ENCODE peak calls at places on chromosomes 5 and 9, in four cellular contexts. V, G, N and K are unnamed samples.
A peak's percentile ranks its signal among the peaks of the same experiment; 100 is the strongest.

GRCh38 chr9:13033959-13034695 is 245.4 kb downstream of the MPDZ start:
- DNase-seq in N (peak; percentile 68), G (peak; percentile 58), V (peak; percentile 67), K (peak; percentile 54)

GRCh38 chr5:147763791-147764525 is 18.6 kb downstream of the JAKMIP2 start:
- DNase-seq in V (no peak), G (no peak), N (no peak), K (no peak)

GRCh38 chr5:39016587-39017275 is 57.5 kb downstream of the RICTOR start:
- DNase-seq in V (no peak), N (no peak), G (no peak), K (no peak)

GRCh38 chr5:53031695-53032096 is 42.5 kb downstream of the ITGA2 start:
- DNase-seq in G (no peak), N (no peak), V (no peak), K (no peak)

GRCh38 chr9:88044200-88044599 is 69.9 kb upstream of the CDK20 start:
- DNase-seq in N (no peak), G (no peak), V (no peak), K (no peak)

GRCh38 chr5:140221697-140222223 is 46.8 kb downstream of the CYSTM1 start:
- DNase-seq in G (no peak), N (peak; percentile 53), V (no peak), K (no peak)

GRCh38 chr5:155530046-155530445 is 516.5 kb downstream of the KIF4B start:
- DNase-seq in V (no peak), G (no peak), N (no peak), K (no peak)

GRCh38 chr5:43547532-43547931 is 9.3 kb downstream of the PAIP1 start:
- DNase-seq in V (no peak), G (no peak), N (no peak), K (no peak)

GRCh38 chr9:18149457-18150011 is 324.4 kb upstream of the ADAMTSL1 start:
- DNase-seq in V (no peak), N (no peak), G (no peak), K (no peak)

GRCh38 chr9:12162101-12162500 is 531.1 kb upstream of the TYRP1 start:
- DNase-seq in V (no peak), N (no peak), G (no peak), K (no peak)

GRCh38 chr5:79850316-79850822 is 140.7 kb downstream of the MTX3 start:
- DNase-seq in V (no peak), G (no peak), N (no peak), K (no peak)

GRCh38 chr9:137411260-137411659 is 11.7 kb downstream of the EXD3 start:
- DNase-seq in V (no peak), N (no peak), G (no peak), K (no peak)

GRCh38 chr9:94656190-94656589 is 16.9 kb upstream of the FBP1 start:
- DNase-seq in N (peak; percentile 72), G (peak; percentile 52), V (no peak), K (no peak)

GRCh38 chr5:56496581-56497063 is 263.5 kb upstream of the ANKRD55 start:
- DNase-seq in N (no peak), G (no peak), V (no peak), K (no peak)

GRCh38 chr9:5393497-5393896 is 44.2 kb downstream of the PLGRKT start:
- DNase-seq in G (no peak), N (no peak), V (no peak), K (no peak)

GRCh38 chr5:5252106-5252505 is 112.0 kb downstream of the ADAMTS16 start:
- DNase-seq in V (no peak), G (no peak), N (no peak), K (no peak)

DNA sequence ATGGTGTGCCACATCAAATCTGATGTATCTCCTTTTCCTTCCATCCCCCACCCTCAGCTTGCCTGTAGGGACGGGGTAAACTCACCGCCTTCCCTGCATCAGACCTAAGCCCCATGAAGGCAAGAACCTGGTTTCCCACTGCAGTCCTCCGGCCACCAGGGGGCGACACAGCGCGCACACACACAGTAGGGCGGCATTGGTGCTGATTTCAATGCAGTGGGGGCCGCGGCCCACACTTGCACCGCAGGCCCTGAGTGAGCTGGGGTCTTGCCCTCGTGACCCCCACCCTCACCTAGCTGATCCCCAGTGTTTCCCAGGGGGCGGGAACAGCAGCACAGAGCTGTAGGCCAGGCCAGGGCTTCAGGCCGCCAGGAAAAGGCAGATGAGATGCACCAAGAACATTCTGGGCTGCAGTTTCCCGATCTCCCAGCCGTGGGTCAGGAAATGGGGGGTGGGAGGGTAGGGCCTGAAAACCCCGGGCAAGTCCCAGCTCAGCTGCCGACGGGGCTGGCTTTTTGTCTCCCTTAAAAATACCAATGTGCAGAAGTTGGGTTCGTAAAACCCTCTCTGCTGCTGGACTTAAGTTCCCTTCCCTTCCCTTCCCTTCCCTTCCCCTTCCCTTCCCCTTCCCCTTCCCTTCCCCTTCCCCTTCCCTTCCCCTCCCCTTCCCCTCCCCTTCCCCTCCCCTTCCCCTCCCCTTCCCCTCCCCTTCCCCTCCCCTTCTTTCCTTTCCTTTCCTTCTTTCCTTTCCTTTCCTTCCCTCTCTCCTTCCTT is 19.5 kb downstream of the FAM163B start:
- DNase-seq in N (no peak), G (no peak), V (no peak), K (no peak)
- TF ChIP-seq CTCF in N (peak; percentile 46), G (peak; percentile 52), V (peak; percentile 14), K (peak; percentile 46)

GRCh38 chr9:116594552-116594951 is 92.6 kb upstream of the TRIM32 start:
- DNase-seq in N (no peak), V (no peak), G (no peak), K (no peak)

GRCh38 chr9:116605060-116605459 is 82.0 kb upstream of the TRIM32 start:
- DNase-seq in G (no peak), N (no peak), V (no peak), K (no peak)

GRCh38 chr9:116596646-116597045 is 90.5 kb upstream of the TRIM32 start:
- DNase-seq in V (no peak), G (no peak), N (no peak), K (no peak)

GRCh38 chr9:116599342-116599884 is 87.7 kb upstream of the TRIM32 start:
- DNase-seq in V (no peak), G (no peak), N (no peak), K (no peak)
- TF ChIP-seq CTCF in V (no peak), G (no peak), N (no peak), K (peak; percentile 10)

GRCh38 chr5:33339413-33339812 is 101.4 kb upstream of the TARS1 start:
- DNase-seq in N (no peak), V (no peak), G (no peak), K (no peak)

GRCh38 chr5:33337621-33337960 is 103.2 kb upstream of the TARS1 start:
- DNase-seq in V (no peak), G (no peak), N (no peak), K (no peak)

GRCh38 chr5:33340195-33340594 is 100.6 kb upstream of the TARS1 start:
- DNase-seq in V (no peak), N (no peak), G (no peak), K (no peak)

GRCh38 chr5:33336911-33337620 is 103.7 kb upstream of the TARS1 start:
- DNase-seq in V (no peak), N (no peak), G (no peak), K (no peak)

GRCh38 chr5:33338336-33339110 is 102.2 kb upstream of the TARS1 start:
- DNase-seq in G (no peak), V (no peak), N (no peak), K (no peak)
- TF ChIP-seq CTCF in G (no peak), V (no peak), N (no peak), K (no peak)

GRCh38 chr5:45796959-45797553 is 100.9 kb upstream of the HCN1 start:
- DNase-seq in G (no peak), N (no peak), V (no peak), K (no peak)
- TF ChIP-seq CTCF in G (no peak), N (peak; percentile 47), V (no peak), K (peak; percentile 24)

GRCh38 chr5:123369371-123369968 is 53.7 kb downstream of the CEP120 start:
- DNase-seq in G (no peak), N (no peak), V (no peak), K (no peak)

GRCh38 chr5:123364443-123364842 is 58.8 kb downstream of the CEP120 start:
- DNase-seq in N (no peak), V (no peak), G (no peak), K (no peak)

GRCh38 chr5:123365163-123365562 is 58.0 kb downstream of the CEP120 start:
- DNase-seq in G (no peak), N (no peak), V (no peak), K (no peak)

GRCh38 chr5:123371575-123372179 is 51.5 kb downstream of the CEP120 start:
- DNase-seq in G (peak; percentile 36), N (no peak), V (peak; percentile 38), K (no peak)

GRCh38 chr5:123367739-123368138 is 55.5 kb downstream of the CEP120 start:
- DNase-seq in N (no peak), G (no peak), V (no peak), K (no peak)
- TF ChIP-seq CTCF in N (peak; percentile 26), G (no peak), V (no peak), K (peak; percentile 55)

GRCh38 chr5:128534729-128535128 is 3.3 kb downstream of the FBN2 start:
- DNase-seq in N (no peak), G (no peak), V (no peak), K (no peak)
- TF ChIP-seq CTCF in N (no peak), G (no peak), V (no peak), K (no peak)

DNA sequence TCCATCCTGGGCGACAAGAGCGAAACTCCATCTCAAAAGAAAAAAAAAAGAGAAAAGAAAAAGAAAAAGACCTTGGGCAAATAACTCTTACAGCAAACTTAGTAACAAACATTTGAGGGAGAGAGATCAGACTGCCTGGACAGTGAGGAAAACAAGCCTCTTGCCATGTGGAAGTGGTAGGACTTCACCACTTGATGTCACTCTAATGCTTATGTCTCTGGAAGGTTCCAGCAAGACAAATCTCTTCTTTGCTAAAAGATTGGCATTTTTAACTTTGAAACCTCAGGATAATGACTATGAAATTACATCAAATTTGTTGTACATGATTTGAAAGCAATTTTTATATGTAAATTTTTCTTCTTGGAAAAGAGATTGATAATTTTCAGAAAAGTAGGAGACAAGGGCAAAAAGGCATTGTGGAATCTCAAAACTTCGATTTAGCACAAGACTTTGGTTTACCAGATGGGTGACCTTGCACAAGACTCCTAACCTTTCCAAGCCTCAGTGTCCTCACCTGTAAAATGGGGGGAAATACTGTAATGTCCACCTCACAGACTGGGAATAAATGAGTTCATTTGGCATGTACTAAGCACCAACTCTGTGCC is 5.4 kb downstream of the ACTL7B start:
- DNase-seq in V (no peak), N (no peak), G (no peak), K (no peak)
- TF ChIP-seq CTCF in V (no peak), N (peak; percentile 42), G (no peak), K (no peak)

DNA sequence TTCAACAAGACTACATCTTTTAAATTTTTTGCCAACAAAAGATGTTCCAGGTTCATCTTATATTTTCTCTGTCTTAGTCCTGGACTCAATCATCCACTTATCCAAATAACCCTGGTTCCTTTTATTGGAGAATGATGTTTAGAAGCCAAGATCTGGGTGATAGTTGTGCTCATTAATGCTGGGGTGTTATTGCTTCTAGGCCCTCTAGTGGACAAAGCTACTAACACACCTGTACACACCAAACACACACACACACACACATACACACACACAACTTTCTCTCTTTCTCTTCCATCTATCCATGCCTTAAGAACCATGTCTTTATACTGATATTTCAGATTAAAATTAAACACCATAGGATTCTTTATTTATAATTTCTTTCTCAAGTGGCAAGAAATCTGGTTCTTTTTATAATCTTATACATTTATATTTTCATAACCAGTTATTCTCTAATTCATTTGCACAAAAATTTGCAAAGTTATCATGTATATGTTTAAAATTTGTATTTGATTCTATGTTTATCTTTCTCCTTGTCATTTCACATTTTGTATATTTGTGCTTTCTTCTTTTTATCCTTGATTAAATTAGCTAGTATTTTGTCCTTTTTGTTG is 179.1 kb upstream of the SMIM23 start:
- DNase-seq in G (no peak), N (no peak), V (no peak), K (no peak)
- TF ChIP-seq CTCF in G (no peak), N (peak; percentile 40), V (no peak), K (peak; percentile 27)

GRCh38 chr9:38017149-38017884 is 51.7 kb downstream of the SHB start:
- DNase-seq in N (no peak), V (no peak), G (peak; percentile 69), K (no peak)
- TF ChIP-seq CTCF in N (no peak), V (peak; percentile 68), G (peak; percentile 33), K (peak; percentile 46)